ENCODE peak calls at places on chromosomes 12 and 14, in five cellular contexts. Z is frontal cortex, K is HTR-8/SVneo, B is ovary, I is EH. V is an unnamed sample.

GRCh38 chr12:3263282-3263681 is 186.1 kb downstream of the TSPAN9 start:
- DNase-seq in K (no peak), Z (no peak), B (no peak), I (no peak), V (no peak)

GRCh38 chr12:6205144-6205539 is 4.9 kb downstream of the CD9 start:
- DNase-seq in Z (no peak), K (no peak), I (no peak), B (peak; percentile 67), V (no peak)

GRCh38 chr12:50723870-50724269 is 40.0 kb upstream of the ATF1 start:
- DNase-seq in I (no peak), K (no peak), B (no peak), Z (no peak), V (no peak)

GRCh38 chr12:39990122-39991101 is 115.5 kb downstream of the SLC2A13 start:
- DNase-seq in I (peak; percentile 44), B (peak; percentile 58), Z (no peak), K (no peak), V (peak; percentile 42)

GRCh38 chr12:49827351-49828099 is 688 bp downstream of the NCKAP5L start:
- DNase-seq in I (peak; percentile 90), K (peak; percentile 86), B (peak; percentile 76), Z (peak; percentile 71), V (peak; percentile 78)

GRCh38 chr14:35682802-35683201 is 126.3 kb downstream of the RALGAPA1 start:
- DNase-seq in B (no peak), I (no peak), K (no peak), Z (no peak), V (no peak)

GRCh38 chr12:40032433-40033259 is 73.2 kb downstream of the SLC2A13 start:
- DNase-seq in K (no peak), Z (no peak), B (no peak), I (no peak), V (no peak)

GRCh38 chr12:13970803-13971202 is 10.6 kb downstream of the GRIN2B start:
- DNase-seq in B (no peak), Z (no peak), I (no peak), K (no peak), V (no peak)

GRCh38 chr14:44609201-44609600 is 102.1 kb upstream of the FSCB start:
- DNase-seq in K (no peak), I (no peak), Z (no peak), B (no peak), V (no peak)

GRCh38 chr12:59737725-59738463 is 142.1 kb downstream of the SLC16A7 start:
- DNase-seq in B (no peak), Z (no peak), K (no peak), I (peak; percentile 26), V (no peak)

GRCh38 chr12:123485756-123486155 is 27.8 kb downstream of the SNRNP35 start:
- DNase-seq in K (no peak), B (no peak), Z (no peak), I (no peak), V (no peak)

GRCh38 chr12:24280085-24280842 is 330.8 kb upstream of the SOX5 start:
- DNase-seq in I (no peak), Z (no peak), B (no peak), K (no peak), V (no peak)

GRCh38 chr14:101564444-101564776 is 3.1 kb downstream of the DIO3 start:
- DNase-seq in Z (no peak), B (no peak), I (no peak), K (no peak), V (no peak)

GRCh38 chr14:74954947-74955228 is 509 bp downstream of the PGF start:
- DNase-seq in I (no peak), B (no peak), K (no peak), Z (no peak), V (peak; percentile 23)

V was measured in ELR.